ENCODE peak calls at places on chromosomes 12 and 14, in six cellular contexts. R is GM12878, L is ovary, U is heart right ventricle, A is tibial nerve, B is cardiac muscle cell. W is an unnamed sample.

GRCh38 chr14:52876806-52877205 is 74.0 kb downstream of the FERMT2 start:
- DNase-seq in R (no peak), L (no peak), U (no peak), A (no peak), B (no peak), W (no peak)

GRCh38 chr12:120563495-120563894 is 17.7 kb downstream of the POP5 start:
- DNase-seq in R (no peak), L (no peak), U (no peak), A (no peak), B (no peak), W (no peak)

GRCh38 chr14:25753130-25753529 is 703.2 kb upstream of the STXBP6 start:
- DNase-seq in R (no peak), L (no peak), U (no peak), A (no peak), B (no peak), W (no peak)

GRCh38 chr12:63770375-63770774 is 9.3 kb upstream of the RXYLT1 start:
- DNase-seq in R (no peak), L (no peak), U (no peak), A (no peak), B (no peak), W (no peak)

GRCh38 chr14:21073921-21074320 is 3.8 kb downstream of the ARHGEF40 start:
- DNase-seq in R (no peak), L (no peak), U (no peak), A (no peak), B (no peak), W (no peak)

GRCh38 chr12:107110519-107110859 is 17.1 kb upstream of the CRY1 start:
- DNase-seq in R (no peak), L (no peak), U (no peak), A (no peak), B (no peak), W (no peak)

GRCh38 chr14:35336171-35337073 is 44.2 kb downstream of the PSMA6 start:
- DNase-seq in R (no peak), L (peak; percentile 99), U (peak; percentile 94), A (peak; percentile 91), B (peak; percentile 32), W (peak; percentile 39)

GRCh38 chr12:9872743-9873142 is 3.6 kb upstream of the CLEC2B start:
- DNase-seq in R (no peak), L (no peak), U (no peak), A (no peak), B (peak; percentile 31), W (no peak)

GRCh38 chr12:21637985-21638891 is 19.4 kb downstream of the LDHB start:
- DNase-seq in R (no peak), L (no peak), U (no peak), A (no peak), B (no peak), W (no peak)

GRCh38 chr12:53078425-53079225 is 565 bp downstream of the SPRYD3 start:
- DNase-seq in R (no peak), L (peak; percentile 79), U (no peak), A (no peak), B (no peak), W (no peak)

GRCh38 chr14:101233016-101233355 is 328.3 kb upstream of the DIO3 start:
- DNase-seq in R (no peak), L (no peak), U (no peak), A (no peak), B (no peak), W (no peak)

GRCh38 chr12:75704664-75705063 is 193.3 kb upstream of the KRR1 start:
- DNase-seq in R (no peak), L (no peak), U (no peak), A (no peak), B (no peak), W (no peak)

GRCh38 chr12:45879363-45879895 is 110.9 kb downstream of the SCAF11 start:
- DNase-seq in R (no peak), L (no peak), U (no peak), A (no peak), B (peak; percentile 3), W (no peak)

GRCh38 chr12:128823216-128823915 is 392 bp downstream of the SLC15A4 start:
- DNase-seq in R (no peak), L (peak; percentile 48), U (no peak), A (no peak), B (peak; percentile 54), W (no peak)

GRCh38 chr12:127487031-127487430 is 779.9 kb upstream of the TMEM132C start:
- DNase-seq in R (no peak), L (no peak), U (no peak), A (no peak), B (no peak), W (no peak)

GRCh38 chr12:89244536-89244935 is 107.8 kb downstream of the DUSP6 start:
- DNase-seq in R (no peak), L (no peak), U (no peak), A (no peak), B (no peak), W (no peak)

GRCh38 chr12:96141216-96141944 is 52.8 kb upstream of the ELK3 start:
- DNase-seq in R (no peak), L (no peak), U (peak; percentile 12), A (no peak), B (no peak), W (no peak)

GRCh38 chr14:71730471-71730870 is 201.8 kb upstream of the RGS6 start:
- DNase-seq in R (no peak), L (no peak), U (no peak), A (no peak), B (no peak), W (no peak)

GRCh38 chr12:62724285-62724684 is 210.7 kb downstream of the PPM1H start:
- DNase-seq in R (no peak), L (no peak), U (no peak), A (no peak), B (no peak), W (no peak)
- H3K4me1 ChIP-seq in R (no peaks in the 10 kb centered on the region), L (peaks cover 3% of the 10 kb centered on the region), U (peaks cover 12% of the 10 kb centered on the region), A (peaks cover 38% of the 10 kb centered on the region), B (no peaks in the 10 kb centered on the region), W (peaks cover 11% of the 10 kb centered on the region)

DNA sequence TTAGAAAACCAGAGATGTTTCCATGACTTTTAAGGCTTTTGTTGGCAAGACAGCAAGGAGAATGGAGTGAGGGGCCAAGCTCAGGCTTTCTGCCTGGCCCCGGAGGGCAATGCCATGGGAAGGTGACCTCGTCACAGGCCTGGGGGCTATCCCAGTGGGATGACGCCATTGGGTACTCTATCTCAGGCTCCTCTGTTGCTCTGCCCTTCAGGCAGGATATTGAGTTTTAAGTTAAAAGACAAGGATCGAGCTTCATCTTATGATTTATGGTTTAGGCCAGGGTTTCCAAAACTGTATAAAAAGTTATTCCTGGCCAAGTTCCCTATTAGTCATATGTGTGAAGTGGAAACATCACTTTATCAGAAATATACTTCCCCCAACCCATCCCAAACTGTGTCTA is 127.8 kb downstream of the ZFP36L1 start:
- DNase-seq in R (no peak), L (no peak), U (no peak), A (no peak), B (no peak), W (no peak)
- H3K4me1 ChIP-seq in R (peaks cover 22% of the 10 kb centered on the region), L (peaks cover 31% of the 10 kb centered on the region), U (peaks cover 36% of the 10 kb centered on the region), A (peaks cover 71% of the 10 kb centered on the region), B (peaks cover 44% of the 10 kb centered on the region), W (peaks cover 20% of the 10 kb centered on the region)

DNA sequence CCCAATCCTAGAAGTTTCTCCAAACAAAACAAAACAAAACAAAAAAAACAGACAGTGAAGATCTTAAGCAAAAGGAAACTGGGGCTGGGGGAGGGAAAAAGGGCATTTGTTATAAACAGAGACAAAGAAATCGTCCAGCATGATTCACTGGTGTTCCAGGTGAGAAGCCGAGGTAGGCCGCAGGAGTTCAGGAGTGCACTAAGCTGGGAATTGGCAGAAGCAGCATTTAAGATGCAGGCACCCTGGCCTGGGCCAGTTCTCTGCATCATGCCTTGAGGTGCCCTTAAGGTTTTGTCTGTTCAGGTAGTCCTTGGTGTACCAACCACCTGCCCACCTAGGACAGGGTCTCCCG is 11.2 kb downstream of the TBX3 start:
- DNase-seq in R (no peak), L (no peak), U (no peak), A (no peak), B (no peak), W (no peak)
- H3K4me1 ChIP-seq in R (no peaks in the 10 kb centered on the region), L (peaks cover 9% of the 10 kb centered on the region), U (peaks cover 14% of the 10 kb centered on the region), A (peaks cover 37% of the 10 kb centered on the region), B (peaks cover 74% of the 10 kb centered on the region), W (no peaks in the 10 kb centered on the region)

DNA sequence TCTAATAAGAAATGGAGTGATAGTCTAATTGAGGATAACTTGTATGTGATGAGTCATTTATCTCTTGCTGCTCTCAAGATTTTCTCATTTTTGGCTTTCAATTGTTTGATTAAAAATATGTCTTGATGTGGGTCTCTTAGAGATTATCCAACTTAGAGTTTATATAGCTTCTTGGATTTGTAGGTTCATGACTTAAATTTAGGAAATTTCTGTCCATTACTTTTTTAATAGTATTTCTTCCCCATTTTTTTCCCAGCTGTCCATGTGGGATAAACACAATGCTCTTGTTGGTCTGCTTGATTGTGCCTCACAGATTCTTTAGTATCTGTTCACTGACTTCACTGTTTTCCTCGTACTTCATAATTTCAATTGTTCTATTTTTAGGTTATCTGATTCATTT is 7.5 kb downstream of the OR6C65 start:
- DNase-seq in R (no peak), L (no peak), U (no peak), A (no peak), B (no peak), W (no peak)
- H3K4me1 ChIP-seq in R (no peaks in the 10 kb centered on the region), L (no peaks in the 10 kb centered on the region), U (no peaks in the 10 kb centered on the region), A (no peaks in the 10 kb centered on the region), B (no peaks in the 10 kb centered on the region), W (no peaks in the 10 kb centered on the region)

GRCh38 chr14:99186956-99187690 is 84.9 kb downstream of the BCL11B start:
- DNase-seq in R (no peak), L (no peak), U (no peak), A (no peak), B (no peak), W (no peak)

GRCh38 chr14:99190696-99191662 is 81.0 kb downstream of the BCL11B start:
- DNase-seq in R (no peak), L (no peak), U (no peak), A (no peak), B (no peak), W (no peak)

GRCh38 chr14:99188721-99189120 is 83.3 kb downstream of the BCL11B start:
- DNase-seq in R (no peak), L (no peak), U (no peak), A (no peak), B (peak; percentile 14), W (no peak)

GRCh38 chr14:99187858-99188257 is 84.1 kb downstream of the BCL11B start:
- DNase-seq in R (no peak), L (no peak), U (no peak), A (no peak), B (no peak), W (no peak)

GRCh38 chr14:99189201-99189801 is 82.7 kb downstream of the BCL11B start:
- DNase-seq in R (no peak), L (no peak), U (no peak), A (no peak), B (no peak), W (no peak)
- H3K4me1 ChIP-seq in R (no peaks in the 10 kb centered on the region), L (peaks cover 4% of the 10 kb centered on the region), U (peaks cover 9% of the 10 kb centered on the region), A (peaks cover 23% of the 10 kb centered on the region), B (peaks cover 7% of the 10 kb centered on the region), W (peaks cover 17% of the 10 kb centered on the region)

DNA sequence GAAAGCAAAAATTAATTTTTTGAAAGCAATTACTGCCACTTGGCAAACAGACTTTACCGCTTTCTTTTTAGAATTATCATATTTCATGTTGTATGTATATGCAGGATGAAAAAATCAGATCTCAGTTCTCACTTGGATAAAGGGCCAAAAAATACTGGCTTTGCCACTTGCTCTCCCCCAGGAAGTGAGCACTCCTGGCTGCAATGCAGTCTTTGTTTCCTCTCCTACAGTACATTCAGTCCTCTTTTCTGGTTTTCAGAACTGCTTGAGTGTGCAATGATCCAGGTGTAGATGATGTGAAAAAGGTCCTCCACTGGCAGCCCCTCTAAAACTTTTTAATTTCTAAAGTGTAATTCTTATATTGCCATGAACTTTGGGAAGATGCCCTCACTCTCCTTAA is 183.4 kb downstream of the SLC25A21 start:
- DNase-seq in R (no peak), L (no peak), U (no peak), A (no peak), B (no peak), W (no peak)
- H3K4me1 ChIP-seq in R (no peaks in the 10 kb centered on the region), L (no peaks in the 10 kb centered on the region), U (no peaks in the 10 kb centered on the region), A (no peaks in the 10 kb centered on the region), B (no peaks in the 10 kb centered on the region), W (no peaks in the 10 kb centered on the region)

W was measured in thoracic aorta.